ENCODE peak calls at places on chromosomes 5 and 9, in eight cellular contexts. One of them, this sample, is unnamed.

GRCh38 chr9:115593587-115594091 is 475.7 kb upstream of the TNC start:
- DNase-seq in lower lobe of right lung: no peak
- DNase-seq in A549: peak
- DNase-seq in AG09319: peak
- DNase-seq in fibroblast of pulmonary artery: peak
- DNase-seq in body of pancreas: peak
- DNase-seq in CD8-positive, alpha-beta T cell: no peak
- DNase-seq in stomach: no peak
- DNase-seq in this sample: peak

GRCh38 chr5:83368317-83368716 is 103.2 kb upstream of the VCAN start:
- DNase-seq in lower lobe of right lung: peak
- DNase-seq in A549: no peak
- DNase-seq in AG09319: peak
- DNase-seq in fibroblast of pulmonary artery: peak
- DNase-seq in body of pancreas: peak
- DNase-seq in CD8-positive, alpha-beta T cell: no peak
- DNase-seq in stomach: no peak
- DNase-seq in this sample: peak

GRCh38 chr9:135719472-135719871 is 17.5 kb downstream of the KCNT1 start:
- DNase-seq in lower lobe of right lung: no peak
- DNase-seq in A549: no peak
- DNase-seq in AG09319: no peak
- DNase-seq in fibroblast of pulmonary artery: no peak
- DNase-seq in body of pancreas: no peak
- DNase-seq in CD8-positive, alpha-beta T cell: no peak
- DNase-seq in stomach: no peak
- DNase-seq in this sample: no peak

GRCh38 chr5:172179032-172179989 is 8.7 kb downstream of the STK10 start:
- DNase-seq in lower lobe of right lung: no peak
- DNase-seq in A549: no peak
- DNase-seq in AG09319: no peak
- DNase-seq in fibroblast of pulmonary artery: peak
- DNase-seq in body of pancreas: peak
- DNase-seq in CD8-positive, alpha-beta T cell: peak
- DNase-seq in stomach: no peak
- DNase-seq in this sample: peak

GRCh38 chr5:128062172-128062746 is 21.3 kb upstream of the SLC12A2 start:
- DNase-seq in lower lobe of right lung: no peak
- DNase-seq in A549: no peak
- DNase-seq in AG09319: no peak
- DNase-seq in fibroblast of pulmonary artery: peak
- DNase-seq in body of pancreas: no peak
- DNase-seq in CD8-positive, alpha-beta T cell: no peak
- DNase-seq in stomach: no peak
- DNase-seq in this sample: peak

GRCh38 chr9:79695531-79696218 is 123.9 kb downstream of the TLE4 start:
- DNase-seq in lower lobe of right lung: no peak
- DNase-seq in A549: no peak
- DNase-seq in AG09319: no peak
- DNase-seq in fibroblast of pulmonary artery: no peak
- DNase-seq in body of pancreas: no peak
- DNase-seq in CD8-positive, alpha-beta T cell: peak
- DNase-seq in stomach: no peak
- DNase-seq in this sample: no peak

GRCh38 chr9:125376261-125377226 is 114.9 kb downstream of the GAPVD1 start:
- DNase-seq in lower lobe of right lung: no peak
- DNase-seq in A549: no peak
- DNase-seq in AG09319: no peak
- DNase-seq in fibroblast of pulmonary artery: no peak
- DNase-seq in body of pancreas: peak
- DNase-seq in CD8-positive, alpha-beta T cell: no peak
- DNase-seq in stomach: no peak
- DNase-seq in this sample: no peak

GRCh38 chr5:82367930-82368329 is 89.8 kb upstream of the RPS23 start:
- DNase-seq in lower lobe of right lung: no peak
- DNase-seq in A549: no peak
- DNase-seq in AG09319: no peak
- DNase-seq in fibroblast of pulmonary artery: no peak
- DNase-seq in body of pancreas: no peak
- DNase-seq in CD8-positive, alpha-beta T cell: no peak
- DNase-seq in stomach: no peak
- DNase-seq in this sample: no peak

GRCh38 chr5:181167814-181168488 is 20.6 kb downstream of the OR2V2 start:
- DNase-seq in lower lobe of right lung: no peak
- DNase-seq in A549: peak
- DNase-seq in AG09319: no peak
- DNase-seq in fibroblast of pulmonary artery: no peak
- DNase-seq in body of pancreas: no peak
- DNase-seq in CD8-positive, alpha-beta T cell: no peak
- DNase-seq in stomach: no peak
- DNase-seq in this sample: no peak

GRCh38 chr9:130927995-130928900 is 10.8 kb downstream of the FIBCD1 start:
- DNase-seq in lower lobe of right lung: no peak
- DNase-seq in A549: peak
- DNase-seq in AG09319: no peak
- DNase-seq in fibroblast of pulmonary artery: peak
- DNase-seq in body of pancreas: peak
- DNase-seq in CD8-positive, alpha-beta T cell: no peak
- DNase-seq in stomach: peak
- DNase-seq in this sample: peak
- TF ChIP-seq CTCF in lower lobe of right lung: no peak
- TF ChIP-seq CTCF in A549: no peak
- TF ChIP-seq CTCF in AG09319: no peak
- TF ChIP-seq CTCF in fibroblast of pulmonary artery: no peak
- TF ChIP-seq CTCF in body of pancreas: no peak
- TF ChIP-seq CTCF in CD8-positive, alpha-beta T cell: no peak
- TF ChIP-seq CTCF in stomach: no peak
- TF ChIP-seq CTCF in this sample: no peak

GRCh38 chr9:105251733-105252404 is 7.4 kb downstream of the SLC44A1 start:
- DNase-seq in lower lobe of right lung: no peak
- DNase-seq in A549: no peak
- DNase-seq in AG09319: no peak
- DNase-seq in fibroblast of pulmonary artery: no peak
- DNase-seq in body of pancreas: no peak
- DNase-seq in CD8-positive, alpha-beta T cell: no peak
- DNase-seq in stomach: no peak
- DNase-seq in this sample: no peak
- TF ChIP-seq CTCF in lower lobe of right lung: no peak
- TF ChIP-seq CTCF in A549: no peak
- TF ChIP-seq CTCF in AG09319: no peak
- TF ChIP-seq CTCF in fibroblast of pulmonary artery: no peak
- TF ChIP-seq CTCF in body of pancreas: no peak
- TF ChIP-seq CTCF in CD8-positive, alpha-beta T cell: no peak
- TF ChIP-seq CTCF in stomach: no peak
- TF ChIP-seq CTCF in this sample: no peak

DNA sequence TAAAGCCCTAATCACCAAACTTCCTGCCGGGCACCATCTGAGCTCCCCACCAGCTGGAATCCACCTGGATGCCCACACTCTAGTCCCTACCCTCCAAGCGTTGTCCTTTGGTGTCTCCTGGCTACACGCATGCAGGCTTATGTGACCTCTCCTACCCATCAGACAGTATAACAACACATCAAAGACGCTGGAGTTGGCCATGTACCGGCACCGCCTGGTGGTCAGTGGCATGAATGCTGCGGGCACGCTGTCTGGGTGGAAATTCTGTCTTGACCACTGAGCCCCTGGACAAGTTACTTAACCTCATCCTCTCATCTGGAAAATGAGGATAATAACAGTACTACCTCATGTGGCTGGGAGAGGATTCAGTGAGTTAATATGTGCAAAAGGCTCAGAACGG is 23.4 kb upstream of the CORO2A start:
- DNase-seq in lower lobe of right lung: no peak
- DNase-seq in A549: peak
- DNase-seq in AG09319: no peak
- DNase-seq in fibroblast of pulmonary artery: peak
- DNase-seq in body of pancreas: no peak
- DNase-seq in CD8-positive, alpha-beta T cell: no peak
- DNase-seq in stomach: no peak
- DNase-seq in this sample: no peak
- TF ChIP-seq CTCF in lower lobe of right lung: peak
- TF ChIP-seq CTCF in A549: peak
- TF ChIP-seq CTCF in AG09319: peak
- TF ChIP-seq CTCF in fibroblast of pulmonary artery: peak
- TF ChIP-seq CTCF in body of pancreas: peak
- TF ChIP-seq CTCF in CD8-positive, alpha-beta T cell: no peak
- TF ChIP-seq CTCF in stomach: peak
- TF ChIP-seq CTCF in this sample: peak

DNA sequence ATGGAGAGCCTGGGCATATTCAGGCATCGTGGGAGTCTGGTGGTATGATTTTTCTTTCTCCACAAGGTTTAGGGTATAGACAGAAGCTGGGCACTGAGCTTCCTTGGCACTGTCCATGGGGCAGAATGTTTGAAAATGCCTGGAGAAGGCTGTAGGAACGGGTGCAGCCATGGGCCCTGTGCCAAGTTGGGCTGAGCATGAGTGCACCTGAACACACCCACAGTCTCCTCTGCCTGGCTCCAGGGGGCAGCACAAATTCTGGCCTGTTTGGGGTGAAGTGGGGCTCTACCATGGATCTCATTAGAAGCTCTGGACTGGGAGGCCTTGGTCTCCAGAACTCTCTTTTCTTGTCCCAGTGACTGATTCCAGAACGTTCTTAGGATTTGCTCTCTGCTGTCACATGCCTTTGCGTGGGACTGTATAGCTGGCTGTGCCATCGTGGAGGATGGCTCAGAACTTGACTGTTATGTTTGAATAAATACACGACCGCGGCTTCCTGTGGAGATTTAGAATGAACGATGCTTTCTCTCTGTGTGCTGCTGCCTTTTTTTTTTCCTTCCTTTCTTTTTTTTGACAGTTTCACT is 229.8 kb downstream of the FANCC start:
- DNase-seq in lower lobe of right lung: peak
- DNase-seq in A549: peak
- DNase-seq in AG09319: no peak
- DNase-seq in fibroblast of pulmonary artery: no peak
- DNase-seq in body of pancreas: peak
- DNase-seq in CD8-positive, alpha-beta T cell: no peak
- DNase-seq in stomach: peak
- DNase-seq in this sample: peak
- TF ChIP-seq CTCF in lower lobe of right lung: no peak
- TF ChIP-seq CTCF in A549: peak
- TF ChIP-seq CTCF in AG09319: peak
- TF ChIP-seq CTCF in fibroblast of pulmonary artery: no peak
- TF ChIP-seq CTCF in body of pancreas: peak
- TF ChIP-seq CTCF in CD8-positive, alpha-beta T cell: no peak
- TF ChIP-seq CTCF in stomach: peak
- TF ChIP-seq CTCF in this sample: peak

GRCh38 chr5:139392678-139393496 is 2.0 kb downstream of the PROB1 start:
- DNase-seq in lower lobe of right lung: peak
- DNase-seq in A549: peak
- DNase-seq in AG09319: no peak
- DNase-seq in fibroblast of pulmonary artery: peak
- DNase-seq in body of pancreas: peak
- DNase-seq in CD8-positive, alpha-beta T cell: peak
- DNase-seq in stomach: peak
- DNase-seq in this sample: no peak
- TF ChIP-seq CTCF in lower lobe of right lung: peak
- TF ChIP-seq CTCF in A549: peak
- TF ChIP-seq CTCF in AG09319: peak
- TF ChIP-seq CTCF in fibroblast of pulmonary artery: peak
- TF ChIP-seq CTCF in body of pancreas: peak
- TF ChIP-seq CTCF in CD8-positive, alpha-beta T cell: peak
- TF ChIP-seq CTCF in stomach: peak
- TF ChIP-seq CTCF in this sample: peak

DNA sequence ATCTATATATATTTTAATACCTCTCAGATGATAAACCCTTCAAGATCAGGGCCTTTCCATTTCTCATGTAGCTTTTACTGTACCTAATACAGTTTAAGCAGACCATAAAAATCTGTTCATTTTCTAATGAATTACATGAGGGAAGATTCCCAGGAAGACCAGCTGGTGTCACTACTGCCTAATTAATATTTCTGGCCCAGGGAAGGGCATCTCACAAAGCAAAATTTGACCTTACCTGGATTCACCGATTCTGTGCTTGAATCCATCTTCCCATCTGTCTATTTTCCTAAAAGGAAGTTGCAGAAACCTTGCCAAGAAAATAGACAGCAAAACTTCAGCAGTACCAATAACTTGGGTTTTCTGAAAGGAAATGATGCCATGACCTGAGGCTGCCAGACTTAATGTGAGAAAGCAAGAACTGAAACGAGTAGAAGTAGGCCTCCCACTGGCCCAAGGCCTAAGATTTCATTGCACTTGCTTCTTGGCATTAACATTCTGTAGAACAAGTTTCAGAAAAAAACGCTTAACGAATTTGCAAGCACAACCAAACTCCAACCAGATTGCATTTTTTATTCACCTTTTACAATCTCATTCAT is 83.0 kb upstream of the GLIS3 start:
- DNase-seq in lower lobe of right lung: no peak
- DNase-seq in A549: peak
- DNase-seq in AG09319: no peak
- DNase-seq in fibroblast of pulmonary artery: peak
- DNase-seq in body of pancreas: no peak
- DNase-seq in CD8-positive, alpha-beta T cell: no peak
- DNase-seq in stomach: no peak
- DNase-seq in this sample: peak
- TF ChIP-seq CTCF in lower lobe of right lung: peak
- TF ChIP-seq CTCF in A549: peak
- TF ChIP-seq CTCF in AG09319: peak
- TF ChIP-seq CTCF in fibroblast of pulmonary artery: peak
- TF ChIP-seq CTCF in body of pancreas: peak
- TF ChIP-seq CTCF in CD8-positive, alpha-beta T cell: peak
- TF ChIP-seq CTCF in stomach: peak
- TF ChIP-seq CTCF in this sample: peak

GRCh38 chr9:133333566-133333965 is 2.4 kb downstream of the SURF6 start:
- DNase-seq in lower lobe of right lung: peak
- DNase-seq in A549: no peak
- DNase-seq in AG09319: no peak
- DNase-seq in fibroblast of pulmonary artery: no peak
- DNase-seq in body of pancreas: no peak
- DNase-seq in CD8-positive, alpha-beta T cell: no peak
- DNase-seq in stomach: no peak
- DNase-seq in this sample: no peak
- TF ChIP-seq CTCF in lower lobe of right lung: no peak
- TF ChIP-seq CTCF in A549: no peak
- TF ChIP-seq CTCF in AG09319: no peak
- TF ChIP-seq CTCF in fibroblast of pulmonary artery: no peak
- TF ChIP-seq CTCF in body of pancreas: no peak
- TF ChIP-seq CTCF in CD8-positive, alpha-beta T cell: no peak
- TF ChIP-seq CTCF in stomach: no peak
- TF ChIP-seq CTCF in this sample: peak

GRCh38 chr9:107870221-107870620 is 380.7 kb upstream of the KLF4 start:
- DNase-seq in lower lobe of right lung: no peak
- DNase-seq in A549: no peak
- DNase-seq in AG09319: no peak
- DNase-seq in fibroblast of pulmonary artery: no peak
- DNase-seq in body of pancreas: no peak
- DNase-seq in CD8-positive, alpha-beta T cell: no peak
- DNase-seq in stomach: no peak
- DNase-seq in this sample: no peak
- TF ChIP-seq CTCF in lower lobe of right lung: no peak
- TF ChIP-seq CTCF in A549: no peak
- TF ChIP-seq CTCF in AG09319: no peak
- TF ChIP-seq CTCF in fibroblast of pulmonary artery: no peak
- TF ChIP-seq CTCF in body of pancreas: no peak
- TF ChIP-seq CTCF in CD8-positive, alpha-beta T cell: no peak
- TF ChIP-seq CTCF in stomach: no peak
- TF ChIP-seq CTCF in this sample: no peak